ENCODE peak calls at places on chromosomes 11 and 22, in four cellular contexts. Y, M, G and O are unnamed samples.

GRCh38 chr22:47210112-47210657 is 447.7 kb downstream of the TBC1D22A start:
- DNase-seq in Y (no peak), M (no peak), G (no peak), O (no peak)

GRCh38 chr11:77351281-77351905 is 49.9 kb upstream of the GDPD4 start:
- DNase-seq in Y (no peak), M (no peak), G (no peak), O (no peak)

GRCh38 chr11:9804414-9804902 is 140.6 kb downstream of the SWAP70 start:
- DNase-seq in Y (no peak), M (no peak), G (no peak), O (no peak)

GRCh38 chr22:38832005-38832978 is 11.5 kb downstream of the NPTXR start:
- DNase-seq in Y (no peak), M (no peak), G (no peak), O (no peak)

GRCh38 chr11:26044389-26044788 is 287.5 kb upstream of the ANO3 start:
- DNase-seq in Y (no peak), M (no peak), G (no peak), O (no peak)

GRCh38 chr11:6127881-6128280 is 20.4 kb downstream of the OR56B4 start:
- DNase-seq in Y (no peak), M (peak; percentile 1), G (peak; percentile 61), O (no peak)

GRCh38 chr11:72989727-72990126 is 152.4 kb downstream of the FCHSD2 start:
- DNase-seq in Y (no peak), M (no peak), G (no peak), O (no peak)

GRCh38 chr11:111727431-111727830 is 38.8 kb downstream of the PPP2R1B start:
- DNase-seq in Y (no peak), M (no peak), G (no peak), O (no peak)

GRCh38 chr22:26725012-26725676 is 67.8 kb downstream of the MIAT start:
- DNase-seq in Y (no peak), M (no peak), G (no peak), O (no peak)

GRCh38 chr22:41596776-41597634 is 7.4 kb upstream of the PMM1 start:
- DNase-seq in Y (peak; percentile 49), M (peak; percentile 57), G (peak; percentile 48), O (peak; percentile 63)

GRCh38 chr22:49789289-49790141 is 38.2 kb downstream of the BRD1 start:
- DNase-seq in Y (no peak), M (no peak), G (no peak), O (no peak)

GRCh38 chr22:38422615-38423511 is 32.1 kb downstream of the KCNJ4 start:
- DNase-seq in Y (no peak), M (no peak), G (no peak), O (no peak)

GRCh38 chr11:56543157-56543556 is at the start of gene OR5M11:
- DNase-seq in Y (no peak), M (no peak), G (no peak), O (no peak)

GRCh38 chr11:59247535-59248227 is 35.0 kb upstream of the MPEG1 start:
- DNase-seq in Y (no peak), M (peak; percentile 25), G (no peak), O (no peak)

GRCh38 chr11:68002943-68003845 is 703 bp downstream of the UNC93B1 start:
- DNase-seq in Y (no peak), M (no peak), G (no peak), O (no peak)

GRCh38 chr11:131302831-131303230 is 67.6 kb upstream of the NTM start:
- DNase-seq in Y (no peak), M (peak; percentile 84), G (no peak), O (no peak)

GRCh38 chr11:117759305-117759704 is 37.7 kb downstream of the DSCAML1 start:
- DNase-seq in Y (no peak), M (no peak), G (no peak), O (peak; percentile 63)

GRCh38 chr11:48037709-48038468 is 57.5 kb downstream of the PTPRJ start:
- DNase-seq in Y (no peak), M (peak; percentile 46), G (no peak), O (no peak)

GRCh38 chr11:14029415-14029814 is 66.9 kb downstream of the SPON1 start:
- DNase-seq in Y (no peak), M (no peak), G (no peak), O (no peak)

GRCh38 chr11:72072348-72072747 is 8.0 kb downstream of the NUMA1 start:
- DNase-seq in Y (no peak), M (peak; percentile 74), G (peak; percentile 80), O (peak; percentile 64)

GRCh38 chr11:69300124-69301032 is 6.4 kb downstream of the MYEOV start:
- DNase-seq in Y (no peak), M (peak; percentile 96), G (no peak), O (no peak)